ENCODE peak calls at places on chromosomes 11 and 22, in four cellular contexts. X is MCF 10A, T is HFF-Myc, M is right lobe of liver. L is an unnamed sample.

GRCh38 chr22:45584621-45585436 is 82.1 kb downstream of the FBLN1 start:
- DNase-seq in X (no peak), T (no peak), M (no peak), L (no peak)

GRCh38 chr22:49404576-49405199 is 423.0 kb downstream of the BRD1 start:
- DNase-seq in X (no peak), T (no peak), M (peak; percentile 34), L (no peak)

GRCh38 chr11:101915811-101916291 is 471 bp downstream of the ANGPTL5 start:
- DNase-seq in X (peak; percentile 38), T (no peak), M (no peak), L (peak; percentile 53)

GRCh38 chr11:11261629-11262028 is 91.4 kb downstream of the CSNK2A3 start:
- DNase-seq in X (no peak), T (no peak), M (no peak), L (no peak)

GRCh38 chr11:124758355-124759267 is 3.5 kb downstream of the ESAM start:
- DNase-seq in X (peak; percentile 41), T (no peak), M (no peak), L (peak; percentile 88)

GRCh38 chr22:29298641-29299040 is 7.8 kb upstream of the GAS2L1 start:
- DNase-seq in X (no peak), T (no peak), M (peak; percentile 45), L (no peak)

GRCh38 chr11:697028-697491 is 1.4 kb downstream of the TMEM80 start:
- DNase-seq in X (peak; percentile 79), T (no peak), M (no peak), L (no peak)

GRCh38 chr11:79413258-79413657 is 27.6 kb downstream of the TENM4 start:
- DNase-seq in X (peak; percentile 91), T (peak; percentile 52), M (no peak), L (no peak)

GRCh38 chr11:129614256-129614944 is 201.2 kb upstream of the TMEM45B start:
- DNase-seq in X (no peak), T (no peak), M (no peak), L (no peak)

GRCh38 chr11:131678658-131679340 is 308.4 kb downstream of the NTM start:
- DNase-seq in X (no peak), T (no peak), M (no peak), L (no peak)

GRCh38 chr22:32389685-32390084 is 22.4 kb downstream of the RTCB start:
- DNase-seq in X (peak; percentile 19), T (no peak), M (no peak), L (no peak)

GRCh38 chr11:26522912-26523610 is 49.0 kb downstream of the MUC15 start:
- DNase-seq in X (peak; percentile 47), T (peak; percentile 10), M (no peak), L (no peak)

GRCh38 chr22:31020334-31020733 is 51.3 kb downstream of the TUG1 start:
- DNase-seq in X (no peak), T (no peak), M (no peak), L (no peak)

GRCh38 chr11:34633990-34634725 is 13.3 kb downstream of the EHF start:
- DNase-seq in X (peak; percentile 52), T (no peak), M (no peak), L (peak; percentile 52)

GRCh38 chr11:16925495-16926065 is 88.6 kb downstream of the PLEKHA7 start:
- DNase-seq in X (peak; percentile 50), T (no peak), M (peak; percentile 52), L (no peak)

GRCh38 chr11:111935331-111936044 is 1.7 kb upstream of the DIXDC1 start:
- DNase-seq in X (no peak), T (no peak), M (peak; percentile 75), L (no peak)

GRCh38 chr11:115251126-115251525 is 253.1 kb downstream of the CADM1 start:
- DNase-seq in X (no peak), T (no peak), M (no peak), L (no peak)

GRCh38 chr11:123833095-123833494 is 26.9 kb upstream of the OR6M1 start:
- DNase-seq in X (no peak), T (no peak), M (no peak), L (no peak)

DNA sequence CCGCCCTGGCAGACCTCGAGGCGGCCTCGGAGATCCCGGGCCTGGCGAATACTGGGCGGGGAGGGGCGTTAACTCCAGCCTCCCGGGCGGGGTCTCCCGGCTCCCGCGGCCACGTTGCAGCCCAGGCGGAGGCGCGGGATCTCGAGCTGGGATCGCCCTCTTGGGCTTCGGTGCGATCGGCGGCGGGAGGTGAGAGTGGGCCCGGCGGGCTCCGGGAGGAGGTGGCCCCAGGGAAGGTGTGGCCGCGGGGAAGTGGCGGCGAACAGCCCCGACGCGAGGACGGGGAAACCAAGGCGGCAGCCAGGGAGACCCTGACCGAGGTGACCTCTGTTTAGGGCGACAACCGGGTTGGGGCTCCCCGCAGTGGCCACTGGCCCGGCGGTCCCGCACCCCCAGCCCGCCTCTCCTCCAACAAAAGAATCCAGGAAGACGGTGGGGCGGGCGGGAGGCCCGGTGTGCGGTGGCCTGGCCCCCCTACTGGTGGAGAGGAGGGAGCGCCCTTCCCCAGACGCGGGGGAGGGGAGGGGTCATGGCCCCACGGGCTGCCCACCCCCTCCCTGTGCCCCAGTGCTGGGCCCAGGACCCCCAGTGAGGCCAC is at the start of gene PHETA2:
- DNase-seq in X (no peak), T (no peak), M (peak; percentile 53), L (peak; percentile 63)
- TF ChIP-seq CTCF in X (no peak), T (no peak), M (peak; percentile 21), L (peak; percentile 75)

GRCh38 chr11:105862736-105863367 is 159.2 kb downstream of the MSANTD4 start:
- DNase-seq in X (peak; percentile 69), T (peak; percentile 57), M (no peak), L (no peak)
- TF ChIP-seq CTCF in X (peak; percentile 69), T (peak; percentile 48), M (peak; percentile 53), L (peak; percentile 77)

GRCh38 chr11:21646351-21646750 is 546.5 kb upstream of the ANO5 start:
- DNase-seq in X (no peak), T (no peak), M (no peak), L (no peak)

GRCh38 chr11:21641839-21642238 is 551.0 kb upstream of the ANO5 start:
- DNase-seq in X (no peak), T (no peak), M (no peak), L (no peak)

GRCh38 chr11:21635359-21635758 is 557.5 kb upstream of the ANO5 start:
- DNase-seq in X (no peak), T (no peak), M (no peak), L (no peak)

GRCh38 chr11:21636561-21636960 is 556.3 kb upstream of the ANO5 start:
- DNase-seq in X (no peak), T (no peak), M (no peak), L (no peak)

GRCh38 chr11:21640491-21640890 is 552.4 kb upstream of the ANO5 start:
- DNase-seq in X (no peak), T (no peak), M (no peak), L (no peak)
- TF ChIP-seq CTCF in X (no peak), T (no peak), M (no peak), L (no peak)

DNA sequence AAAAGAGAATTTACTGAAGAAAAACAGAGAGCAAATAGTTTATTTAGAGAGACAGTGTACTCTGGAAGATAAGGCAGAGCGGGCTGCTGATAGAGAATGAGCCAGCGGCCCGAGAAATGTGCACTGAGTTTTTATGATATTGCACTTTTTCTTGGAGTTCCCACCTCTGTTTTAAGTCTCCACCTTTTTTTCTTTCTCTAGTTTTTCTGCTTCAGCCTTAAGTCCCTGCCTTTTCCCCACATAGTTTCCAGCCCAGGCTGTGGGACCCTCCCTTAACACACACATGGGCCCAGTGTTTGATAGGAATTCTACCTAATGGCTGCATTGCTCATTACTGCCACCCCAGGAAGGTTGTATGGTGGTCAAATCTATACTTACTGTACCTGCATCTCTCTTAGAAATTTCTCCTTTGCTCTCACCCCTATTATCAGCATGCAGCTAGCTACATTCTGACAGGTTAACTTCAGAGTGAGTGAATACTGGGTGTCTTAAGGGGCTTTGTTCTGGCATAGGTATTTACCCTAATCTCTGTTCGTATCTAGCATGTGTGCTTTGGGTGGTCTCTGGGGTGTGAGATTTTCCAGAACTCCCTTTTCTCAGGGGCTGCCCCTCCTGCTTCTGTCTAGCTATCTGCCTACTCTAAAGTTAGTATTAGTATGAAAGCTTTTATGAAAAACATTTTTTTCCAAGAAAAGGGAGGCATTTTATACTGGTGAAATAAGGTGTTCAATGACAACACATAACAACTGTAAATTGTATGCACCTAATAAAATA is 127.3 kb upstream of the TOP3B start:
- DNase-seq in X (no peak), T (no peak), M (no peak), L (no peak)
- TF ChIP-seq CTCF in X (no peak), T (no peak), M (peak; percentile 10), L (no peak)